ENCODE peak calls at places on chromosomes 3 and 15, in four cellular contexts. One of them, this sample, is unnamed.

GRCh38 chr3:117892431-117892841 is 1142.2 kb downstream of the IGSF11 start:
- DNase-seq in GM13976: no peak
- DNase-seq in neural crest cell: no peak
- DNase-seq in WTC11: no peak
- DNase-seq in this sample: no peak

GRCh38 chr3:65787827-65788226 is 250.9 kb downstream of the MAGI1 start:
- DNase-seq in GM13976: no peak
- DNase-seq in neural crest cell: no peak
- DNase-seq in WTC11: no peak
- DNase-seq in this sample: no peak

GRCh38 chr3:194930439-194931204 is 244.9 kb downstream of the FAM43A start:
- DNase-seq in GM13976: no peak
- DNase-seq in neural crest cell: no peak
- DNase-seq in WTC11: no peak
- DNase-seq in this sample: no peak

GRCh38 chr3:126914226-126914625 is 68.7 kb upstream of the PLXNA1 start:
- DNase-seq in GM13976: no peak
- DNase-seq in neural crest cell: no peak
- DNase-seq in WTC11: no peak
- DNase-seq in this sample: no peak

GRCh38 chr3:10299175-10299574 is 6.4 kb upstream of the GHRL start:
- DNase-seq in GM13976: no peak
- DNase-seq in neural crest cell: no peak
- DNase-seq in WTC11: no peak
- DNase-seq in this sample: no peak

GRCh38 chr3:19559724-19560442 is 374.1 kb downstream of the EFHB start:
- DNase-seq in GM13976: peak; percentile 15
- DNase-seq in neural crest cell: no peak
- DNase-seq in WTC11: no peak
- DNase-seq in this sample: peak; percentile 11

GRCh38 chr3:38046027-38046426 is 7.0 kb downstream of the DLEC1 start:
- DNase-seq in GM13976: no peak
- DNase-seq in neural crest cell: no peak
- DNase-seq in WTC11: no peak
- DNase-seq in this sample: no peak

GRCh38 chr15:74793135-74794028 is 11.5 kb downstream of the CSK start:
- DNase-seq in GM13976: no peak
- DNase-seq in neural crest cell: peak; percentile 39
- DNase-seq in WTC11: no peak
- DNase-seq in this sample: no peak

GRCh38 chr3:63968612-63969350 is 54.5 kb downstream of the PSMD6 start:
- DNase-seq in GM13976: no peak
- DNase-seq in neural crest cell: no peak
- DNase-seq in WTC11: no peak
- DNase-seq in this sample: no peak

GRCh38 chr15:74352393-74352910 is 15.0 kb downstream of the CYP11A1 start:
- DNase-seq in GM13976: no peak
- DNase-seq in neural crest cell: no peak
- DNase-seq in WTC11: peak; percentile 11
- DNase-seq in this sample: no peak

DNA sequence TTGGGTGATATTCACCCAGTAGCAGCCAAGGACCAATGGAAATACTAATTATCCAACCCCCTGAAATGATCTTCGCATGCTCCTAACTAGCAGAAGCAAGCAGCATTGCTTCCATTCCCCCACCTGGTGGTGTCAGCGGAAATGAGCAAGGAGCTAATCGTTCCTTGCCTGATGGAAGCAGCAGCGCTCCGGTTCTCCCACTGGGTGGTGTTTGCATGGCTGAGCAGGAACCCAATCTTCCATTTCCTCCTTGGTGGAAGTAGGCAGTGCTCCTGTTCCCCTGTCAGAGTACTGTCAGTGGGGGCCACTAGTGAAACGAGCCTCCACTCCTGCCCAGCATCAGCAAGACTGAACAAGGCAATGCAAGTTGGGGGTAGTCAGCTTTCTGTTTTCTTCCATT is 311.5 kb downstream of the CACNA2D3 start:
- DNase-seq in GM13976: no peak
- DNase-seq in neural crest cell: peak; percentile 6
- DNase-seq in WTC11: peak; percentile 82
- DNase-seq in this sample: no peak
- TF ChIP-seq CTCF in GM13976: no peak
- TF ChIP-seq CTCF in neural crest cell: peak; percentile 53
- TF ChIP-seq CTCF in WTC11: peak; percentile 33
- TF ChIP-seq CTCF in this sample: no peak

GRCh38 chr15:41487802-41488201 is 5.9 kb upstream of the ITPKA start:
- DNase-seq in GM13976: no peak
- DNase-seq in neural crest cell: no peak
- DNase-seq in WTC11: no peak
- DNase-seq in this sample: no peak
- TF ChIP-seq CTCF in GM13976: no peak
- TF ChIP-seq CTCF in neural crest cell: no peak
- TF ChIP-seq CTCF in WTC11: no peak
- TF ChIP-seq CTCF in this sample: no peak

GRCh38 chr3:134299185-134299887 is 48.7 kb upstream of the RYK start:
- DNase-seq in GM13976: no peak
- DNase-seq in neural crest cell: no peak
- DNase-seq in WTC11: no peak
- DNase-seq in this sample: no peak
- TF ChIP-seq CTCF in GM13976: peak; percentile 44
- TF ChIP-seq CTCF in neural crest cell: peak; percentile 50
- TF ChIP-seq CTCF in WTC11: no peak
- TF ChIP-seq CTCF in this sample: peak; percentile 40

DNA sequence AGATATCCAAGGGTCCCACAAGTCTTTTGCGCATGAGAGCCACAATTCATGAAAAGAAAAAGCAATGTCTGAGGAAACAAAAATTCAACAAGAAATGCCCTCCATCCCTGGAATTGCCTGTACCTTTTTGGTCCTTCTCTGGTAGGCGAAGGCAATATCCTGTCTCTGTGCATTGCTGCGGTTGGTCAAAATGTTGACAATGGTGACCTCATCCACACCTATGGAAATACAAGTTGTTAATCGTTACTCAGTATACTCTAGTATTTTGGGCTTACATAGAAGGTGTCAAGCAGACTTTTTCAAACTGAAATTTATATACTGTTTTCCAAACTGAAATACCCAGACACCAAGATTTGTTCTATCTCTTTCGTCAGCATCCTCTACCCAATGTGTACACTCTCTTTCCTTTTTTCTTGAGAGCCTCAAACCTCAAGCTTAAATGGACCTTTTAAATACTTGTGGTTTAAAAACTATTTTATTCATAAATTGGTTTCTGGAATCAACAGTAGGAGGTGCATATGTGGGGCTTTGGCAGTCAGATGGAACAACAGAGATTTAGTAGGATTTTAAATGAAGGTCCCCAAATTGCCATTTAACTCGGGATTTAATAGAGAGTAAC is 33.4 kb downstream of the ANXA2 start:
- DNase-seq in GM13976: no peak
- DNase-seq in neural crest cell: no peak
- DNase-seq in WTC11: no peak
- DNase-seq in this sample: no peak
- TF ChIP-seq CTCF in GM13976: no peak
- TF ChIP-seq CTCF in neural crest cell: no peak
- TF ChIP-seq CTCF in WTC11: no peak
- TF ChIP-seq CTCF in this sample: no peak

GRCh38 chr3:59423707-59424106 is 373.9 kb upstream of the CFAP20DC start:
- DNase-seq in GM13976: no peak
- DNase-seq in neural crest cell: no peak
- DNase-seq in WTC11: no peak
- DNase-seq in this sample: no peak
- TF ChIP-seq CTCF in GM13976: no peak
- TF ChIP-seq CTCF in neural crest cell: no peak
- TF ChIP-seq CTCF in WTC11: no peak
- TF ChIP-seq CTCF in this sample: no peak